ENCODE peak calls at places on chromosomes 5 and 9, in four cellular contexts. B is brain microvascular endothelial cell, E is transverse colon, N is heart right ventricle. S is an unnamed sample.
A peak's percentile ranks its signal among the peaks of the same experiment; 100 is the strongest.

GRCh38 chr5:68240771-68241170 is 25.2 kb downstream of the PIK3R1 start:
- DNase-seq in B (no peak), E (no peak), N (no peak), S (no peak)

GRCh38 chr5:64767959-64768357 is 533 bp downstream of the SREK1IP1 start:
- DNase-seq in B (peak; percentile 6), E (peak; percentile 15), N (no peak), S (no peak)

GRCh38 chr5:160649304-160649703 is 202.7 kb downstream of the ATP10B start:
- DNase-seq in B (no peak), E (peak; percentile 35), N (no peak), S (peak; percentile 7)

GRCh38 chr5:1895771-1896420 is 13.2 kb upstream of the IRX4 start:
- DNase-seq in B (no peak), E (no peak), N (no peak), S (no peak)

GRCh38 chr5:93677344-93678021 is 63.9 kb downstream of the POU5F2 start:
- DNase-seq in B (peak; percentile 90), E (no peak), N (peak; percentile 37), S (peak; percentile 84)

GRCh38 chr5:73793911-73794310 is 167.9 kb downstream of the ARHGEF28 start:
- DNase-seq in B (peak; percentile 47), E (no peak), N (no peak), S (no peak)

GRCh38 chr5:58380655-58381054 is 79.2 kb downstream of the PLK2 start:
- DNase-seq in B (no peak), E (no peak), N (no peak), S (no peak)

GRCh38 chr9:16410601-16411285 is 459.7 kb downstream of the BNC2 start:
- DNase-seq in B (peak; percentile 48), E (no peak), N (no peak), S (no peak)

GRCh38 chr5:53246042-53246836 is 136.7 kb upstream of the MOCS2 start:
- DNase-seq in B (peak; percentile 72), E (no peak), N (no peak), S (no peak)

GRCh38 chr5:89601880-89602279 is 718.9 kb upstream of the MEF2C start:
- DNase-seq in B (no peak), E (no peak), N (no peak), S (no peak)

DNA sequence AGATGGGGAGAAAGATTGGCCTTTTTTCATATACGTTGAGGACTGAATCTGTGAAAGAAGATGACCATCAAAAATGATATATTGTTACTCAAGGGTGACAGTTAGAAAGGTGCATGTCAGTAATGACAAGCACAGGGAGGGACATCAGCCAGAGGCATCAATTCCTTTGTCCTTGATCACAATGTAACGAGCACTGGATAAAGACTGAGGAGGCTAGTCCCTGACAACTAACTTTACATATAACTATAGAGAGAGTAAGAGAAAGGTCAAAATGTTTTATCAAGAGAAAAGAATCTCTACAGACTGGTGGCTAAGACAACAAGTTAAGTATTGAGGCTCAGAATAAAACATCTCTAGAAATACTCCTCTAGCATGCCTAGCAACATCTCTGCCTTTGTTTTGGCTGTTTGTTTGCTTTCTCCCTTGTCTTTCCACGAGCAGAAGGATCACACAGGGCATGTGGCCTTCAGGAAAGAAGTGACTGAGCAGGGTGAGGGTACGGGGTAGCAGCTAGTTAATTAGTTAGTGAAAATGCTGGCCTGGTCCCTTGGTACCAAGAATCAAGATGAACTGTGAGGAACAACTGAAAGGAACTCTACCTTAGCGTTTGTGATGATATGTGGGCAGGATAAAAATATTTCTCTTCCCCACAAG is 724.0 kb upstream of the MEF2C start:
- DNase-seq in B (no peak), E (no peak), N (no peak), S (no peak)
- H3K4me3 ChIP-seq in B (no peak overlapping the region), E (no peak overlapping the region), N (no peak overlapping the region), S (no peak overlapping the region)

GRCh38 chr9:91642771-91643170 is 219.1 kb upstream of the NFIL3 start:
- DNase-seq in B (no peak), E (no peak), N (no peak), S (no peak)
- H3K4me3 ChIP-seq in B (no peak overlapping the region), E (no peak overlapping the region), N (no peak overlapping the region), S (no peak overlapping the region)

DNA sequence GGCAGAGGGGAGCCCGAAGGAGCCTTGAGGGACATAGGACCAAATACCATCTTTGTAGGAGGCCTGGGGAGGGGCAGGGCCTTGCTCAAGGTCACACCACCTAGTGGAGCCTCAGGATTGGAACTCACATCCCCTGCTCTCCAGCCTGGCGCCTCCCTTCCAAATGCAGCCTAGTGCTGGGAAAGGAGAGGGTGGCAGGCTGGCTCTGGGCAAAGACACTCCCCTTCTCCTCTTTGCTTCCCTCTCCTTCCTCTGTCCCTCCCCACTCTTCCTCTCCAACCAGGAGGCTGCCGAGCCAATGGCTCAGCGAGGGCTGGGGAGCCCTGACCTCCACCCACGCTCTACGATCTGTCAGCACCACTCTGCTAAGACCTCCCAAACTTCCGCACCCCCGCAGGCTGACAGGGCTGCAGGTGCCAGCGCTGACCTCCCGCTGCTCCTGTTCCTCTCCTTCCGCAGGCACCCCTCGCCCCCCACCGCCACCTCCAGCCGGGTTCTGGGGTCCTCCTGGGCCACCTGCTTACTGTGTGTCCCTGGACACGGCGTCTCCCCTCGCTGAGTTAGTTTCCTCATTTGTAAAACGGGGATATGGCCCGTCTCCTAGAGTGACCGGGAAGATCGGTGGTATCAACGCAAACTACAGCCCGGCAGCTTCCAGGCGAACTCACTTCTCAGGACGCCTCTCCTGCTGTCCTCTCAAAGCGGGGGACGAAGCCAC is 52.9 kb downstream of the C9orf50 start:
- DNase-seq in B (no peak), E (no peak), N (peak; percentile 37), S (peak; percentile 60)
- H3K4me3 ChIP-seq in B (peak overlapping the region; percentile 46), E (peak overlapping the region; percentile 50), N (peak overlapping the region; percentile 21), S (peak overlapping the region; percentile 57)

GRCh38 chr5:88686077-88686541 is 196.9 kb downstream of the MEF2C start:
- DNase-seq in B (no peak), E (no peak), N (no peak), S (no peak)
- H3K4me3 ChIP-seq in B (no peak overlapping the region), E (no peak overlapping the region), N (no peak overlapping the region), S (no peak overlapping the region)

DNA sequence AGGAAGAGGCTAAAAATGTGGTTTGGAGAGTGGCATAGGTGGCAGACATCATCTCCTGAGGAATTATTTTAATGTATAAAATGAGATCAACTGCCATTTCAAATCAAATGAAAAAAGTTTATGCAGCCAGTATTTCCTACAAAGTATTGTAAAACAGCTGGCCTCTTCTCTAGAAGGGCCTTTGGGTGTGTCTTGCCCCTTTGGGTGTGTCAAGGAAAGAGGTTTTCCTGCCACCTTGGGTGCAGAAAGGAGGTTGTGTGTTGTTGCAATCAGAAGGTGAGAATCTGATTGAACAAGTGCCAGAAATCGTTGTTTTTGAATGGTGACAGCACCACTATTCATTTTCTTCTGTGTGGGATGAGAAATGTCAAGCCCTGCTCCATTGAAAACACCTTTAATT is 127.4 kb downstream of the RMI1 start:
- DNase-seq in B (no peak), E (no peak), N (no peak), S (no peak)
- H3K4me3 ChIP-seq in B (no peak overlapping the region), E (no peak overlapping the region), N (no peak overlapping the region), S (no peak overlapping the region)

GRCh38 chr9:92425578-92425977 is 1.3 kb upstream of the OMD start:
- DNase-seq in B (no peak), E (no peak), N (no peak), S (peak; percentile 30)

GRCh38 chr9:92422611-92423010 is 1.7 kb downstream of the OMD start:
- DNase-seq in B (no peak), E (no peak), N (no peak), S (no peak)

GRCh38 chr9:92426501-92426900 is 2.2 kb upstream of the OMD start:
- DNase-seq in B (no peak), E (no peak), N (no peak), S (no peak)

GRCh38 chr9:92429866-92430265 is 5.6 kb upstream of the OMD start:
- DNase-seq in B (no peak), E (no peak), N (no peak), S (no peak)

GRCh38 chr9:92424340-92424739 is at the start of gene OMD:
- DNase-seq in B (no peak), E (no peak), N (no peak), S (no peak)
- H3K4me3 ChIP-seq in B (no peak within 1 kb of the TSS), E (no peak within 1 kb of the TSS), N (no peak within 1 kb of the TSS), S (no peak within 1 kb of the TSS)

GRCh38 chr9:113137196-113138168 is 13.3 kb upstream of the SLC31A2 start:
- DNase-seq in B (no peak), E (no peak), N (peak; percentile 22), S (no peak)

GRCh38 chr9:113143432-113144227 is 7.2 kb upstream of the SLC31A2 start:
- DNase-seq in B (no peak), E (no peak), N (no peak), S (no peak)

GRCh38 chr9:113139953-113140352 is 10.9 kb upstream of the SLC31A2 start:
- DNase-seq in B (no peak), E (no peak), N (no peak), S (no peak)

GRCh38 chr9:113139225-113139829 is 11.5 kb upstream of the SLC31A2 start:
- DNase-seq in B (no peak), E (no peak), N (no peak), S (no peak)

GRCh38 chr9:113138760-113139159 is 12.0 kb upstream of the SLC31A2 start:
- DNase-seq in B (no peak), E (no peak), N (no peak), S (no peak)
- H3K4me3 ChIP-seq in B (no peak overlapping the region), E (no peak overlapping the region), N (no peak overlapping the region), S (no peak overlapping the region)

GRCh38 chr5:159317849-159318248 is 12.4 kb downstream of the IL12B start:
- DNase-seq in B (no peak), E (no peak), N (no peak), S (no peak)
- H3K4me3 ChIP-seq in B (no peak overlapping the region), E (no peak overlapping the region), N (no peak overlapping the region), S (no peak overlapping the region)

S was measured in A673.